ENCODE peak calls at places on chromosome 20, in seven cellular contexts. G, K, O, Z, W, N and V are unnamed samples.
A peak's percentile ranks its signal among the peaks of the same experiment; 100 is the strongest.

GRCh38 chr20:7716286-7716972 is 223.8 kb downstream of the HAO1 start:
- DNase-seq in G (no peak), K (no peak), O (no peak), Z (no peak), W (no peak), N (no peak), V (no peak)

GRCh38 chr20:52529856-52530255 is 338.3 kb upstream of the ZFP64 start:
- DNase-seq in G (no peak), K (no peak), O (no peak), Z (no peak), W (no peak), N (no peak), V (no peak)

GRCh38 chr20:21166801-21167200 is 40.9 kb downstream of the KIZ start:
- DNase-seq in G (no peak), K (no peak), O (no peak), Z (no peak), W (no peak), N (no peak), V (no peak)

GRCh38 chr20:57806975-57807374 is 97.2 kb upstream of the PMEPA1 start:
- DNase-seq in G (no peak), K (no peak), O (no peak), Z (no peak), W (no peak), N (no peak), V (no peak)

GRCh38 chr20:15986690-15987089 is 586.6 kb downstream of the KIF16B start:
- DNase-seq in G (no peak), K (no peak), O (no peak), Z (no peak), W (no peak), N (no peak), V (no peak)

GRCh38 chr20:25090492-25091429 is 8.8 kb upstream of the VSX1 start:
- DNase-seq in G (no peak), K (no peak), O (peak; percentile 82), Z (no peak), W (no peak), N (no peak), V (peak; percentile 82)

GRCh38 chr20:63027425-63028389 is 20.9 kb upstream of the BHLHE23 start:
- DNase-seq in G (no peak), K (no peak), O (no peak), Z (no peak), W (no peak), N (peak; percentile 26), V (no peak)

GRCh38 chr20:1820137-1821074 is 74.8 kb upstream of the SIRPA start:
- DNase-seq in G (peak; percentile 78), K (peak; percentile 49), O (peak; percentile 63), Z (no peak), W (no peak), N (peak; percentile 70), V (no peak)

GRCh38 chr20:61094581-61094980 is 157.5 kb upstream of the CDH4 start:
- DNase-seq in G (no peak), K (no peak), O (no peak), Z (no peak), W (no peak), N (no peak), V (no peak)

GRCh38 chr20:54598351-54598750 is 123.0 kb downstream of the DOK5 start:
- DNase-seq in G (no peak), K (no peak), O (no peak), Z (no peak), W (no peak), N (no peak), V (no peak)

GRCh38 chr20:31606928-31607639 is 2.0 kb downstream of the ID1 start:
- DNase-seq in G (peak; percentile 45), K (peak; percentile 39), O (peak; percentile 57), Z (no peak), W (peak; percentile 60), N (peak; percentile 65), V (no peak)

GRCh38 chr20:36285746-36286447 is 20.2 kb upstream of the DLGAP4 start:
- DNase-seq in G (no peak), K (no peak), O (no peak), Z (no peak), W (no peak), N (no peak), V (no peak)

GRCh38 chr20:62161347-62161746 is 17.8 kb downstream of the SS18L1 start:
- DNase-seq in G (no peak), K (no peak), O (no peak), Z (no peak), W (no peak), N (no peak), V (no peak)

GRCh38 chr20:50488236-50488806 is 21.9 kb upstream of the PTPN1 start:
- DNase-seq in G (peak; percentile 11), K (no peak), O (no peak), Z (no peak), W (no peak), N (no peak), V (no peak)

GRCh38 chr20:50919567-50919966 is 11.7 kb downstream of the ADNP start:
- DNase-seq in G (no peak), K (peak; percentile 62), O (peak; percentile 61), Z (no peak), W (no peak), N (peak; percentile 64), V (no peak)

GRCh38 chr20:12207875-12208274 is 290.2 kb downstream of the BTBD3 start:
- DNase-seq in G (no peak), K (no peak), O (peak; percentile 53), Z (peak; percentile 22), W (peak; percentile 49), N (no peak), V (no peak)

DNA sequence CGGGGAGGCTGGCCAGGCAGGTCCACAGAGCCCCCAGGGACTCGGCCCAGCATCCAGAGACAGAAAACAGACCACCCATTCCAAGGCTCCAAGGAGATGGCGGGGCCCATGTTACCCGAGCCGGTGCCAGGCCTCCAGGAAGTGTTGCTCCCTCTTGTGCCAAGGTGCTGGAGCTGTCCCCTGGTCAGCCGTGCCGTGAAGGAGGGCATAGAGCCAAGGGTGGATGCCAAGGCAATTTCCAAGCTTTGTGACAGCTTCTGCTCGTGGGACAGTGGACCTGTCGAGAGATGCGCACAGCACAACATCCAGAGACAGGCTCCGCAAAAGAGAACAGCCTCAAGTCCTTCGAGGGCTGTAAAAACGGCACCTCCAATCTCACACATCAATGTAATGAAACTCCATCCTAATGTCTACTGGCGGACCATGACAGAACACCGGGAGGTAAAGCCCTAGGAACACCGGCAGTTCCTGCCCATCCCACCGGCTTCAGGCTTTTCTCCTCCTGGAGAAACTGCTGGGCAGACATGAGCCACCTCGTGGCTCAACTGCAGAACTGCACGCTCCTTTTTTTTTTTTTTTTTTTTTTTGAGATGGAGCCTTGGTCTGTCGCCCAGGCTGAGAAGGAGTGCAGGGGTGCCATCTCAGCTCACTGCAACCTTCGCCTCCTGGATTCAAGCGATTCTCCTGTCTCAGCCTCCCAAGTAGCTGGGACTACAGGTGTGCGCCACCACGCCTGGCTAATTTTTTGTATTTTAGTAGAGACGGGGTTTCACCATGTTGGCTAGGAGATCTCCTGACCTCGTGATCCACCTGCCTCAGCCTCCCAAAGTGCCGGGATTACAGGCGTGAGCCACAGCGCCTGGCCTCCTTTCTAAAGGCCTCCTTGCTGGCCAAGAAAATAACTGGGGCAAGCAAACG is 30.9 kb upstream of the AVP start:
- DNase-seq in G (no peak), K (no peak), O (no peak), Z (no peak), W (peak; percentile 44), N (no peak), V (no peak)
- H3K27ac ChIP-seq in G (no peak overlapping the region), K (no peak overlapping the region), O (no peak overlapping the region), Z (no peak overlapping the region), W (no peak overlapping the region), N (no peak overlapping the region), V (no peak overlapping the region)

DNA sequence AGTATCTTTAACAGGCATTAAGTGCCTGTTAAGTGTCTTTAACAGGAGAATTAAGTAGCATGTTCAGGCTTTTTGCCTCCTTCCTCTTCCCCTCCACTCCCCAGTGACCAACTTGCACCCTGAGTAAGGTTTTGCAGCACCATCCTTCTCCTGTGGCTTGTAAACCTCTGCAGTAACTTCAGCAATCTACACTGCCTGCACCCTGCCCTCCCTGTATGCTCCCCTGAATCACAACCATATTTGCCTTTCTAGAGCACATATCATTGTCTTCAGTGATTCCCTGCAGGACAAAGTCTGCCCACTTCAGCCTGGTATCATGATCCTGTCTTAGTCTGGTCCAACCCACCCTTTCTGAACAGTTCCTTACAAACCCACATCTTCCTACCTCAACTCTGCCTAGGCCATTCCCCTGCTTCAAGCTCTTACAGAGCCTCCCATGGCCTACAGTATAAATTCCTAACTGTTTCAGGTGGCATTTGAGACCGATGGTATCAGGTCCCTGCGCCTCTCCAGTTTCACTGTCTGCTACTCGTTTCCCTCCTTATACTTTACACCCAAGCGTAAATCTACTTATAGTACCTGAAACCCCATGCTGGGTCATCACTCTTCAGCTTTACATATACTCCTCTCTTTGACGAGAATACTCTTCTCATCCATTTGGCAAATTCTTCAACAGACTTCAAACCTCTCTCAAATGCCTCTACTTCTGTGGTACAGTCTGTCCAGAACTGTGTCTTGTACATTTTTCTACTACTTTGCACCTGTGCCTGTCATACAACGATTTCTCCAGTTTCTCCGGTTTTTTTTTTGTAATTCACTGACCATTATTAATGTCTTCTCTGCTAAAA is 69.8 kb downstream of the ZHX3 start:
- DNase-seq in G (no peak), K (no peak), O (no peak), Z (no peak), W (peak; percentile 33), N (no peak), V (no peak)
- TF ChIP-seq CTCF in G (no peak), K (no peak), O (no peak), Z (no peak), W (no peak), N (no peak), V (no peak)

DNA sequence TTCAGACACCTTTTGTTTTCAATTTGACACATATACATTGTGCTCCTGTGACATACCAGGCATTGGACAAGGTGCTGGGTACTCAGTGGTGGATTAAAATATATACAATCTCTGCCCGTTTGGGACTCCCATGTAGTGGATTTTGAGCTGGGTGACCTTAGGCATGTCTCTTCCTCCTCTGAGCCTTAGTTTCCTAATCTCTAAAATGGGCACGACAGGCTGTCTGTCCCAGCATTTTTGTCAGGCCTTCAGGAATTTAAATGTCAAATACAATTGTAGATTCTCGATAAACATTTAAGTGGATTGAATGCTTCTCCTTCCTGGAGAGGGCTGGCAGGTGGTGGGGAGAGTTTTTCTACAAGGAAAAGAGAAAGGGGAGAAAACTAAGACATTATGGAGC is 22.6 kb downstream of the CDH22 start:
- DNase-seq in G (no peak), K (no peak), O (no peak), Z (no peak), W (no peak), N (no peak), V (no peak)
- H3K27me3 ChIP-seq in G (peaks cover 95% of the 10 kb centered on the region), K (no peaks in the 10 kb centered on the region), O (no peaks in the 10 kb centered on the region), Z (no peaks in the 10 kb centered on the region), W (no peaks in the 10 kb centered on the region), N (peaks cover 36% of the 10 kb centered on the region), V (peaks cover 37% of the 10 kb centered on the region)

GRCh38 chr20:59207742-59208357 is 44.2 kb downstream of the ZNF831 start:
- DNase-seq in G (peak; percentile 61), K (peak; percentile 63), O (peak; percentile 92), Z (peak; percentile 35), W (peak; percentile 11), N (peak; percentile 75), V (peak; percentile 82)

GRCh38 chr20:59214083-59214482 is 50.5 kb downstream of the ZNF831 start:
- DNase-seq in G (no peak), K (no peak), O (no peak), Z (no peak), W (no peak), N (no peak), V (no peak)

GRCh38 chr20:59214619-59215547 is 51.3 kb downstream of the ZNF831 start:
- DNase-seq in G (no peak), K (no peak), O (no peak), Z (no peak), W (no peak), N (no peak), V (no peak)

GRCh38 chr20:59207235-59207634 is 43.6 kb downstream of the ZNF831 start:
- DNase-seq in G (no peak), K (no peak), O (no peak), Z (no peak), W (no peak), N (no peak), V (no peak)

GRCh38 chr20:59210186-59210585 is 46.6 kb downstream of the ZNF831 start:
- DNase-seq in G (no peak), K (no peak), O (no peak), Z (no peak), W (no peak), N (no peak), V (no peak)
- H3K27ac ChIP-seq in G (no peak overlapping the region), K (no peak overlapping the region), O (no peak overlapping the region), Z (no peak overlapping the region), W (no peak overlapping the region), N (no peak overlapping the region), V (no peak overlapping the region)